ENCODE peak calls at places on chromosome 20, in five cellular contexts. S is stimulated activated CD4-positive, alpha-beta T cell treated with anti-CD3 and anti-CD28 coated beads, Interleukin-1b, Interleukin-23, amount 100 ng/mL, for 48 hours; W is A549; F is activated effector memory CD4-positive, alpha-beta T cell treated with Interleukin-2 at 50 U/mL for 16 hours; V is activated naive CD4-positive, alpha-beta T cell treated with anti-CD3 and anti-CD28 coated beads for 36 hours. N is an unnamed sample.

GRCh38 chr20:41139227-41140093 is 2.1 kb downstream of the PLCG1 start:
- DNase-seq in S (peak; percentile 20), W (no peak), F (no peak), V (peak; percentile 45), N (no peak)

GRCh38 chr20:49420811-49421295 is 61.6 kb downstream of the KCNB1 start:
- DNase-seq in S (no peak), W (no peak), F (no peak), V (no peak), N (no peak)

GRCh38 chr20:24535956-24536730 is 66.7 kb downstream of the SYNDIG1 start:
- DNase-seq in S (no peak), W (no peak), F (no peak), V (no peak), N (no peak)

GRCh38 chr20:56625837-56626236 is 3.3 kb upstream of the TFAP2C start:
- DNase-seq in S (no peak), W (no peak), F (no peak), V (no peak), N (no peak)

GRCh38 chr20:10935658-10936057 is 261.9 kb upstream of the JAG1 start:
- DNase-seq in S (no peak), W (no peak), F (no peak), V (no peak), N (no peak)

GRCh38 chr20:20624914-20625313 is 87.5 kb downstream of the RALGAPA2 start:
- DNase-seq in S (no peak), W (no peak), F (no peak), V (no peak), N (no peak)

GRCh38 chr20:35409542-35409941 is 2.2 kb downstream of the UQCC1 start:
- DNase-seq in S (no peak), W (no peak), F (no peak), V (no peak), N (no peak)

GRCh38 chr20:20317195-20318113 is 50.5 kb upstream of the INSM1 start:
- DNase-seq in S (no peak), W (no peak), F (no peak), V (no peak), N (no peak)

GRCh38 chr20:1663917-1664316 is 6.3 kb upstream of the SIRPG start:
- DNase-seq in S (no peak), W (no peak), F (no peak), V (peak; percentile 69), N (no peak)

GRCh38 chr20:47066484-47067270 is 172.0 kb downstream of the EYA2 start:
- DNase-seq in S (no peak), W (no peak), F (no peak), V (no peak), N (no peak)

GRCh38 chr20:19964289-19965263 is 52.6 kb upstream of the NAA20 start:
- DNase-seq in S (no peak), W (peak; percentile 78), F (no peak), V (no peak), N (no peak)

GRCh38 chr20:48015943-48016723 is 230.9 kb upstream of the SULF2 start:
- DNase-seq in S (no peak), W (no peak), F (no peak), V (no peak), N (no peak)

GRCh38 chr20:21516861-21517565 is 3.1 kb upstream of the NKX2-2 start:
- DNase-seq in S (no peak), W (no peak), F (no peak), V (no peak), N (no peak)

GRCh38 chr20:17620371-17621228 is 50.7 kb downstream of the DSTN start:
- DNase-seq in S (no peak), W (no peak), F (no peak), V (no peak), N (no peak)